ENCODE peak calls at places on chromosome 9, in eight cellular contexts. A, W, K, Z, Q, D, V and R are unnamed samples.

GRCh38 chr9:128902351-128903078 is 18.3 kb upstream of the PHYHD1 start:
- DNase-seq in A (no peak), W (no peak), K (no peak), Z (peak), Q (no peak), D (no peak), V (peak), R (peak)

GRCh38 chr9:3508531-3509374 is 17.0 kb downstream of the RFX3 start:
- DNase-seq in A (no peak), W (no peak), K (no peak), Z (no peak), Q (no peak), D (no peak), V (peak), R (no peak)

GRCh38 chr9:95336281-95336680 is 18.8 kb upstream of the FANCC start:
- DNase-seq in A (peak), W (no peak), K (no peak), Z (no peak), Q (no peak), D (no peak), V (no peak), R (no peak)

GRCh38 chr9:122058051-122058450 is 35.1 kb downstream of the TTLL11 start:
- DNase-seq in A (peak), W (no peak), K (no peak), Z (no peak), Q (no peak), D (no peak), V (no peak), R (no peak)

GRCh38 chr9:89874351-89875321 is 269.8 kb downstream of the GADD45G start:
- DNase-seq in A (peak), W (peak), K (peak), Z (no peak), Q (no peak), D (peak), V (peak), R (no peak)

GRCh38 chr9:134965851-134966250 is 48.1 kb upstream of the FCN1 start:
- DNase-seq in A (no peak), W (no peak), K (peak), Z (no peak), Q (no peak), D (peak), V (no peak), R (no peak)

GRCh38 chr9:83934569-83935275 is 13.5 kb upstream of the KIF27 start:
- DNase-seq in A (no peak), W (no peak), K (no peak), Z (no peak), Q (no peak), D (no peak), V (peak), R (no peak)

GRCh38 chr9:126514037-126514821 is 99.5 kb upstream of the LMX1B start:
- DNase-seq in A (peak), W (peak), K (peak), Z (peak), Q (peak), D (peak), V (peak), R (peak)

GRCh38 chr9:128504485-128505413 is at the start of gene GLE1:
- DNase-seq in A (peak), W (peak), K (peak), Z (peak), Q (peak), D (peak), V (peak), R (peak)

GRCh38 chr9:124880501-124880900 is 18.6 kb downstream of the ARPC5L start:
- DNase-seq in A (no peak), W (no peak), K (no peak), Z (no peak), Q (no peak), D (no peak), V (no peak), R (no peak)

GRCh38 chr9:120689860-120690259 is 24.4 kb downstream of the MEGF9 start:
- DNase-seq in A (no peak), W (no peak), K (no peak), Z (no peak), Q (no peak), D (no peak), V (no peak), R (no peak)

GRCh38 chr9:93427655-93428379 is 23.7 kb upstream of the FAM120A start:
- DNase-seq in A (no peak), W (peak), K (no peak), Z (no peak), Q (no peak), D (no peak), V (no peak), R (peak)

GRCh38 chr9:134698587-134699342 is 57.2 kb downstream of the COL5A1 start:
- DNase-seq in A (peak), W (peak), K (peak), Z (peak), Q (peak), D (peak), V (no peak), R (peak)

GRCh38 chr9:111630182-111631070 is 708 bp upstream of the DNAJC25 start:
- DNase-seq in A (no peak), W (no peak), K (no peak), Z (no peak), Q (no peak), D (no peak), V (no peak), R (no peak)